ENCODE peak calls at places on chromosomes 6 and 20, in eight cellular contexts. C, M, K, E, O, L, S and Z are unnamed samples.

GRCh38 chr6:21462519-21462852 is 131.1 kb upstream of the SOX4 start:
- DNase-seq in C (no peak), M (no peak), K (no peak), E (no peak), O (no peak), L (no peak), S (no peak), Z (no peak)

GRCh38 chr6:160995271-160995670 is 3.7 kb downstream of the MAP3K4 start:
- DNase-seq in C (no peak), M (no peak), K (no peak), E (no peak), O (no peak), L (no peak), S (no peak), Z (no peak)

GRCh38 chr20:45329497-45330319 is 18.5 kb downstream of the SDC4 start:
- DNase-seq in C (no peak), M (no peak), K (no peak), E (no peak), O (no peak), L (no peak), S (no peak), Z (no peak)

GRCh38 chr6:3205913-3206312 is 21.5 kb downstream of the TUBB2B start:
- DNase-seq in C (no peak), M (peak; percentile 17), K (peak; percentile 61), E (no peak), O (no peak), L (no peak), S (peak; percentile 89), Z (peak; percentile 76)

GRCh38 chr6:63635165-63635562 is 438 bp upstream of the PHF3 start:
- DNase-seq in C (no peak), M (no peak), K (no peak), E (no peak), O (no peak), L (no peak), S (no peak), Z (no peak)

GRCh38 chr6:120844084-120844483 is 490.2 kb downstream of the TBC1D32 start:
- DNase-seq in C (no peak), M (no peak), K (no peak), E (no peak), O (no peak), L (no peak), S (no peak), Z (no peak)

GRCh38 chr6:151876122-151876521 is 68.6 kb downstream of the ESR1 start:
- DNase-seq in C (no peak), M (no peak), K (no peak), E (no peak), O (no peak), L (no peak), S (no peak), Z (no peak)

GRCh38 chr6:17851001-17851719 is 136.3 kb downstream of the KIF13A start:
- DNase-seq in C (no peak), M (no peak), K (no peak), E (no peak), O (no peak), L (no peak), S (peak; percentile 35), Z (no peak)

GRCh38 chr6:45599053-45599452 is 221.3 kb upstream of the SUPT3H start:
- DNase-seq in C (no peak), M (no peak), K (no peak), E (no peak), O (no peak), L (no peak), S (no peak), Z (no peak)

GRCh38 chr6:78908621-78909020 is 41.3 kb downstream of the IRAK1BP1 start:
- DNase-seq in C (no peak), M (no peak), K (no peak), E (no peak), O (no peak), L (no peak), S (no peak), Z (no peak)

GRCh38 chr20:42775037-42775436 is 414.7 kb downstream of the PTPRT start:
- DNase-seq in C (no peak), M (no peak), K (peak; percentile 3), E (no peak), O (no peak), L (no peak), S (no peak), Z (no peak)